ENCODE peak calls at places on chromosomes 2 and 18, in six cellular contexts. K is HCT116, E is K562, G is HepG2, O is H1, Q is GM12878. F is an unnamed sample.

GRCh38 chr2:1727796-1728474 is 16.4 kb downstream of the PXDN start:
- DNase-seq in Q (no peak), E (no peak), K (no peak), O (no peak), G (no peak), F (no peak)

GRCh38 chr2:1593371-1594205 is 150.7 kb downstream of the PXDN start:
- DNase-seq in O (no peak), K (peak; percentile 77), Q (no peak), E (no peak), G (no peak), F (peak; percentile 38)

GRCh38 chr18:77210249-77210648 is 39.4 kb upstream of the GALR1 start:
- DNase-seq in O (no peak), G (no peak), K (no peak), Q (no peak), E (no peak), F (no peak)

GRCh38 chr18:68817584-68817983 is 19.7 kb downstream of the CCDC102B start:
- DNase-seq in K (no peak), G (no peak), E (no peak), O (no peak), Q (no peak), F (no peak)

GRCh38 chr2:8578335-8579244 is 103.3 kb upstream of the ID2 start:
- DNase-seq in Q (no peak), K (no peak), E (no peak), G (no peak), O (no peak), F (no peak)

GRCh38 chr2:69601179-69601612 is 42.3 kb downstream of the AAK1 start:
- DNase-seq in G (peak; percentile 49), K (peak; percentile 61), Q (no peak), E (peak; percentile 85), O (no peak), F (no peak)

GRCh38 chr2:48600204-48600813 is 17.3 kb upstream of the GTF2A1L start:
- DNase-seq in O (no peak), G (peak; percentile 42), E (peak; percentile 20), Q (no peak), K (no peak), F (peak; percentile 36)

GRCh38 chr2:241109210-241110088 is 7.4 kb upstream of the MTERF4 start:
- DNase-seq in E (no peak), Q (no peak), O (no peak), G (no peak), K (no peak), F (no peak)

GRCh38 chr2:157231476-157231875 is 26.0 kb upstream of the GALNT5 start:
- DNase-seq in E (no peak), G (no peak), O (no peak), K (no peak), Q (no peak), F (no peak)

GRCh38 chr2:231308631-231309414 is 86.7 kb upstream of the B3GNT7 start:
- DNase-seq in K (no peak), O (no peak), G (no peak), E (no peak), Q (no peak), F (peak; percentile 22)

GRCh38 chr2:128311216-128311754 is 7.4 kb downstream of the HS6ST1 start:
- DNase-seq in E (no peak), Q (no peak), G (no peak), K (no peak), O (no peak), F (no peak)

GRCh38 chr2:128310761-128311160 is 7.9 kb downstream of the HS6ST1 start:
- DNase-seq in K (no peak), O (no peak), E (no peak), Q (no peak), G (no peak), F (no peak)

GRCh38 chr2:128313076-128313836 is 5.4 kb downstream of the HS6ST1 start:
- DNase-seq in O (no peak), G (no peak), Q (no peak), E (no peak), K (peak; percentile 18), F (no peak)

GRCh38 chr2:128312411-128312810 is 6.3 kb downstream of the HS6ST1 start:
- DNase-seq in E (no peak), Q (no peak), G (no peak), K (no peak), O (no peak), F (no peak)

GRCh38 chr2:128311755-128312341 is 6.8 kb downstream of the HS6ST1 start:
- DNase-seq in G (no peak), Q (no peak), O (no peak), E (no peak), K (no peak), F (no peak)
- TF ChIP-seq ZNF274 in G (no peak), Q (no peak), O (no peak), E (no peak), K (no peak), F (no peak)

GRCh38 chr2:25401307-25402021 is 59.7 kb upstream of the DNMT3A start:
- DNase-seq in O (no peak), G (no peak), Q (no peak), E (no peak), K (no peak), F (no peak)

GRCh38 chr2:25409468-25409867 is 67.7 kb upstream of the DNMT3A start:
- DNase-seq in Q (no peak), E (no peak), G (no peak), K (no peak), O (no peak), F (no peak)

GRCh38 chr2:25409044-25409443 is 67.3 kb upstream of the DNMT3A start:
- DNase-seq in E (no peak), G (no peak), O (no peak), Q (no peak), K (no peak), F (no peak)

GRCh38 chr2:25402477-25402876 is 60.8 kb upstream of the DNMT3A start:
- DNase-seq in E (no peak), K (no peak), Q (no peak), O (no peak), G (no peak), F (no peak)

DNA sequence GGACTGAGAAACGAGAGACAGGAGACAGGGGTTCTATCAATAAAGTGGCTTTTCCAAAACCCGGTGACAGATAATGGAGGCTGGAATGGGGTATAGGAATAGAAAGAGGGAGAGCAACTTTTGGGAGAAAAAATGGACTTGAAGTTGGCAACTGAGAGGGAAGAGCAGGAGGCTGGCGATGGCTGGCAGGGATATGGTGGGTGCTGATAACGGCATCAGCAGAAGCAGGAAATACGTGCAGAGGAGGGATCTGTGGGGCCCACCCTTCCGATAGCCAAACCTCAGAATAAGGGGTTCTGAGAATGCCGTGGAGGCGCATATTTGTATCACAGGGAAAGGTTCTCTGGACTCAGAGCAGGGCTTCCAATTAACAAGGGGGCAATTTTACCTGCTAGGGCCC is 64.1 kb upstream of the DNMT3A start:
- DNase-seq in Q (no peak), E (no peak), G (no peak), K (no peak), O (no peak), F (no peak)
- TF ChIP-seq ZNF274 in Q (no peak), E (no peak), G (no peak), K (no peak), O (no peak), F (no peak)

GRCh38 chr2:222319576-222320440 is 21.0 kb upstream of the PAX3 start:
- DNase-seq in Q (no peak), G (no peak), O (no peak), K (no peak), E (no peak), F (no peak)

GRCh38 chr2:222322241-222322640 is 23.4 kb upstream of the PAX3 start:
- DNase-seq in K (no peak), Q (no peak), G (no peak), O (no peak), E (no peak), F (no peak)

GRCh38 chr2:222318026-222318711 is 19.4 kb upstream of the PAX3 start:
- DNase-seq in E (peak; percentile 17), O (no peak), K (peak; percentile 35), G (peak; percentile 53), Q (no peak), F (no peak)

GRCh38 chr2:222320441-222321395 is 21.9 kb upstream of the PAX3 start:
- DNase-seq in O (no peak), Q (no peak), G (no peak), K (no peak), E (no peak), F (no peak)

GRCh38 chr2:222318712-222319575 is 20.1 kb upstream of the PAX3 start:
- DNase-seq in O (no peak), Q (no peak), G (no peak), E (no peak), K (no peak), F (no peak)
- TF ChIP-seq ZNF274 in O (no peak), Q (no peak), G (no peak), E (no peak), K (no peak), F (no peak)

DNA sequence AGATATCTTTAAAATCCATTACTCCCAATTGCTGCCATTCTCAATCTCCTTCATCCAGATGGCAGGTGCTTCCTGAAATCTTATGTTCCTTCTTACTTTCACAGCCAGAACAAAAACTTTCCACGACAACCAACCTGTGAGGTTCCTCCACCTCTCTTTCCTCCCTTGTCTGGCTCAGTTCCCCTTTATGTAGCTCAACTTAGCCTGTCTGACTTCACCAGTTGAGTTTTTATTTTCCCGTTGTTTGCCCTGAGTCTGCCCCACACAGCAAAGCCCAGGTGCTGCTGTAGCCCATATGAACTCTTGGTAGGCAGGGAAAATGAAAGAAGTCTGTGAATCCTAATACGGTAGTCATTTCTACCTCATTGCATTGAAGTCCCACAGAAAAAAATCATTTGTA is 112.5 kb downstream of the MREG start:
- DNase-seq in E (no peak), G (no peak), O (no peak), Q (no peak), K (no peak), F (no peak)
- TF ChIP-seq ZNF274 in E (no peak), G (no peak), O (no peak), Q (no peak), K (no peak), F (no peak)

DNA sequence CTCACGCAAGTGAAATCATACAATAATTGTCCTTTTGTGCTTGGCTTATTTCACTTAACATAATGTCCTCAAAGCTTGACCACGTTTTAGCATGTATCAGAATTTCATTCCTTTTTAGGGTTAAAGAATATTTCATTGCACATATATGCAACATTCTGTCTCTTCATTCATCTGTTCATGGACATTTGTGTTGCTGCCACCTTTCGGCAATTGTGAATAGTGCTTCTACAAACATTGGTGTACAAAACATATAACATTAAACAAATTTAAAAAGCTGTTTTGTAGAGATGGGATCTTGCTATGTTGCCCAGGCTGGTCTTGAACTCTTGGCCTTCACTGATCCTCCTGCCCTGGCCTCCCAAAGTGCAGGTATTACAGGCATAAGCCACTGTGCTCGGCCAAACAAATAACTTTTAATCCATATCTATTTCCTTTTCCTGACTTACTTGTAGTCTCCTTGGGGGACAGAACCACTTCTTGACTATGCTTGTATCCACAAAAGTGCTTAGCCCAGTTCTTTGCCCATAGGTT is 209.3 kb downstream of the SLC4A3 start:
- DNase-seq in K (no peak), O (no peak), G (peak; percentile 60), Q (no peak), E (no peak), F (no peak)
- TF ChIP-seq ZNF274 in K (no peak), O (no peak), G (no peak), Q (no peak), E (no peak), F (no peak)

F was measured in NT2/D1.